ENCODE peak calls at places on chromosome 12, in nine cellular contexts. J is anterior cingulate cortex; Y is Daoy; E is posterior cingulate gyrus; H is heart left ventricle; I is GM04503; W is H7; A is cardiac muscle cell; M is activated CD8-positive, alpha-beta memory T cell treated with anti-CD3 and anti-CD28 coated beads for 4 hours. F is an unnamed sample.

GRCh38 chr12:91778938-91779400 is 366.7 kb downstream of the BTG1 start:
- DNase-seq in H (no peak), Y (peak; percentile 76), M (peak; percentile 28), E (no peak), J (no peak), A (peak; percentile 84), I (peak; percentile 73), W (no peak), F (peak; percentile 96)

GRCh38 chr12:110741371-110741770 is 1.3 kb downstream of the PPP1CC start:
- DNase-seq in E (no peak), I (no peak), Y (no peak), J (no peak), M (no peak), A (peak; percentile 23), W (no peak), H (no peak), F (peak; percentile 26)

GRCh38 chr12:49013403-49013802 is 5.2 kb downstream of the PRKAG1 start:
- DNase-seq in M (no peak), W (no peak), H (no peak), I (no peak), E (no peak), J (no peak), Y (no peak), A (no peak), F (no peak)

GRCh38 chr12:123062682-123063426 is 82.4 kb downstream of the ARL6IP4 start:
- DNase-seq in Y (peak; percentile 62), I (peak; percentile 54), E (peak; percentile 86), M (no peak), A (peak; percentile 50), W (no peak), J (no peak), H (peak; percentile 49), F (peak; percentile 86)

GRCh38 chr12:89324437-89324836 is 27.9 kb downstream of the DUSP6 start:
- DNase-seq in Y (no peak), A (no peak), M (no peak), E (no peak), H (no peak), W (no peak), I (no peak), J (no peak), F (no peak)

GRCh38 chr12:123512838-123513665 is 20.5 kb downstream of the RILPL1 start:
- DNase-seq in J (no peak), E (no peak), M (no peak), I (no peak), A (no peak), Y (no peak), H (no peak), W (peak; percentile 56), F (no peak)

GRCh38 chr12:132163911-132164288 is 19.6 kb downstream of the NOC4L start:
- DNase-seq in I (no peak), E (peak; percentile 83), M (no peak), A (no peak), Y (no peak), H (no peak), W (no peak), J (no peak), F (no peak)

GRCh38 chr12:121499929-121500793 is 80.7 kb downstream of the KDM2B start:
- DNase-seq in W (peak; percentile 91), Y (peak; percentile 65), H (peak; percentile 79), E (peak; percentile 98), M (peak; percentile 50), I (no peak), J (peak; percentile 79), A (peak; percentile 76), F (peak; percentile 64)

GRCh38 chr12:14930299-14930698 is 8.0 kb downstream of the ERP27 start:
- DNase-seq in H (no peak), E (no peak), Y (no peak), I (no peak), M (no peak), J (no peak), W (no peak), A (no peak), F (peak; percentile 68)

GRCh38 chr12:124030510-124030909 is 57.5 kb downstream of the ZNF664 start:
- DNase-seq in Y (peak; percentile 72), A (peak; percentile 79), I (peak; percentile 83), E (no peak), M (no peak), W (peak; percentile 64), J (no peak), H (no peak), F (peak; percentile 66)

GRCh38 chr12:49055978-49056754 is 4.4 kb downstream of the KMT2D start:
- DNase-seq in E (peak; percentile 90), Y (peak; percentile 66), I (peak; percentile 51), A (peak; percentile 87), H (peak; percentile 73), M (no peak), J (peak; percentile 20), W (peak; percentile 88), F (peak; percentile 91)

GRCh38 chr12:128969480-128970055 is 116.3 kb downstream of the GLT1D1 start:
- DNase-seq in M (no peak), I (no peak), J (peak; percentile 34), H (no peak), W (peak; percentile 91), E (peak; percentile 96), A (no peak), Y (peak; percentile 84), F (no peak)

GRCh38 chr12:1634590-1635191 is 5.7 kb downstream of the WNT5B start:
- DNase-seq in J (peak; percentile 79), I (no peak), M (no peak), Y (peak; percentile 68), H (peak; percentile 80), E (peak; percentile 97), W (peak; percentile 86), A (peak; percentile 88), F (peak; percentile 80)

GRCh38 chr12:64029013-64029857 is 184.7 kb downstream of the SRGAP1 start:
- DNase-seq in H (no peak), A (peak; percentile 67), J (no peak), I (peak; percentile 76), M (no peak), W (no peak), E (no peak), Y (no peak), F (peak; percentile 54)

GRCh38 chr12:56947633-56948535 is 9.5 kb downstream of the RDH16 start:
- DNase-seq in I (no peak), W (no peak), J (no peak), Y (no peak), M (no peak), E (no peak), A (peak; percentile 24), H (no peak), F (no peak)

GRCh38 chr12:8844665-8845064 is 22.2 kb downstream of the A2ML1 start:
- DNase-seq in I (no peak), M (no peak), J (peak; percentile 37), E (no peak), Y (no peak), W (no peak), H (peak; percentile 73), A (peak; percentile 56), F (peak; percentile 41)

GRCh38 chr12:29110506-29111442 is 38.3 kb upstream of the FAR2 start:
- DNase-seq in W (no peak), A (no peak), E (no peak), Y (no peak), M (no peak), H (no peak), J (no peak), I (no peak), F (no peak)

GRCh38 chr12:65277994-65278575 is 398 bp upstream of the MSRB3 start:
- DNase-seq in E (no peak), J (no peak), Y (no peak), I (no peak), A (no peak), H (no peak), M (no peak), W (peak; percentile 35), F (peak; percentile 19)

GRCh38 chr12:11727133-11727664 is 77.7 kb downstream of the ETV6 start:
- DNase-seq in Y (no peak), J (peak; percentile 11), I (no peak), M (peak; percentile 25), H (no peak), E (peak; percentile 94), A (no peak), W (no peak), F (no peak)

GRCh38 chr12:49937639-49938300 is 12.8 kb upstream of the AQP2 start:
- DNase-seq in M (no peak), Y (no peak), J (no peak), A (no peak), W (no peak), H (no peak), I (no peak), E (peak; percentile 39), F (no peak)

GRCh38 chr12:100554608-100555077 is 18.8 kb upstream of the GAS2L3 start:
- DNase-seq in A (peak; percentile 94), E (no peak), Y (peak; percentile 82), J (no peak), M (no peak), H (peak; percentile 37), I (peak; percentile 53), W (peak; percentile 69), F (peak; percentile 90)

GRCh38 chr12:54259194-54260011 is 20.5 kb downstream of the CBX5 start:
- DNase-seq in E (peak; percentile 98), H (peak; percentile 85), I (no peak), A (peak; percentile 92), W (peak; percentile 94), J (peak; percentile 76), M (no peak), Y (peak; percentile 94), F (peak; percentile 84)

GRCh38 chr12:111170559-111170958 is 198.3 kb downstream of the PHETA1 start:
- DNase-seq in W (no peak), E (peak; percentile 72), M (no peak), I (no peak), J (no peak), Y (no peak), A (no peak), H (no peak), F (no peak)

GRCh38 chr12:123660328-123660727 is 10.6 kb upstream of the TCTN2 start:
- DNase-seq in J (no peak), M (no peak), E (no peak), I (peak; percentile 74), H (no peak), A (peak; percentile 86), Y (peak; percentile 61), W (no peak), F (peak; percentile 91)

GRCh38 chr12:94255428-94255827 is 107.1 kb downstream of the PLXNC1 start:
- DNase-seq in Y (no peak), H (no peak), I (no peak), W (no peak), M (no peak), E (no peak), A (no peak), J (no peak), F (no peak)

GRCh38 chr12:50218386-50218785 is 51.2 kb upstream of the CERS5 start:
- DNase-seq in Y (peak; percentile 74), M (no peak), I (no peak), E (no peak), A (no peak), H (no peak), W (no peak), J (no peak), F (no peak)

GRCh38 chr12:116483959-116484699 is 75.1 kb upstream of the MAP1LC3B2 start:
- DNase-seq in M (no peak), Y (no peak), J (no peak), I (no peak), A (peak; percentile 28), H (no peak), E (no peak), W (no peak), F (no peak)

GRCh38 chr12:4579305-4580097 is 17.5 kb downstream of the DYRK4 start:
- DNase-seq in M (no peak), J (no peak), E (no peak), W (peak; percentile 62), A (peak; percentile 22), I (no peak), H (no peak), Y (peak; percentile 13), F (peak; percentile 36)

GRCh38 chr12:38669530-38669929 is 235.9 kb downstream of the CPNE8 start:
- DNase-seq in H (no peak), W (no peak), J (no peak), Y (no peak), E (no peak), A (peak; percentile 77), I (no peak), M (no peak), F (no peak)

GRCh38 chr12:109458086-109458485 is 19.0 kb downstream of the KCTD10 start:
- DNase-seq in H (no peak), Y (peak; percentile 21), A (peak; percentile 68), W (no peak), I (no peak), M (no peak), J (no peak), E (no peak), F (peak; percentile 85)

GRCh38 chr12:106914796-106915634 is 40.7 kb upstream of the TMEM263 start:
- DNase-seq in J (no peak), Y (no peak), E (no peak), M (no peak), H (no peak), I (no peak), A (no peak), W (no peak), F (no peak)